ENCODE peak calls at places on chromosomes 16 and 17, in eight cellular contexts. V, X, H, J, S, A, K and E are unnamed samples.

GRCh38 chr17:28335959-28336871 is 654 bp downstream of the TNFAIP1 start:
- DNase-seq in V (peak), X (peak), H (peak), J (peak), S (no peak), A (peak), K (peak), E (peak)

GRCh38 chr17:8862213-8863056 is 5.0 kb downstream of the PIK3R6 start:
- DNase-seq in V (no peak), X (no peak), H (no peak), J (no peak), S (no peak), A (no peak), K (no peak), E (no peak)

GRCh38 chr17:76909971-76910760 is 42.0 kb downstream of the MGAT5B start:
- DNase-seq in V (no peak), X (no peak), H (no peak), J (peak), S (peak), A (no peak), K (peak), E (peak)

GRCh38 chr16:85441189-85441889 is 171.8 kb upstream of the GSE1 start:
- DNase-seq in V (no peak), X (no peak), H (no peak), J (no peak), S (no peak), A (no peak), K (no peak), E (no peak)

GRCh38 chr16:50673496-50674275 is 7.4 kb downstream of the SNX20 start:
- DNase-seq in V (no peak), X (no peak), H (peak), J (no peak), S (no peak), A (no peak), K (no peak), E (no peak)

GRCh38 chr16:8869212-8869987 is 594 bp upstream of the CARHSP1 start:
- DNase-seq in V (no peak), X (no peak), H (peak), J (no peak), S (no peak), A (peak), K (no peak), E (no peak)

GRCh38 chr16:67170948-67171649 is 761 bp downstream of the NOL3 start:
- DNase-seq in V (peak), X (no peak), H (no peak), J (no peak), S (no peak), A (no peak), K (no peak), E (no peak)

GRCh38 chr16:27455700-27456099 is 53.7 kb downstream of the IL21R start:
- DNase-seq in V (no peak), X (no peak), H (no peak), J (peak), S (no peak), A (no peak), K (no peak), E (no peak)

GRCh38 chr17:78375401-78376079 is 2.9 kb upstream of the PGS1 start:
- DNase-seq in V (no peak), X (peak), H (no peak), J (peak), S (no peak), A (no peak), K (peak), E (no peak)

GRCh38 chr17:55577687-55578086 is 66.4 kb upstream of the SMIM36 start:
- DNase-seq in V (no peak), X (no peak), H (peak), J (no peak), S (no peak), A (no peak), K (peak), E (no peak)

GRCh38 chr17:31696184-31696602 is 162.9 kb downstream of the COPRS start:
- DNase-seq in V (peak), X (peak), H (peak), J (peak), S (no peak), A (peak), K (peak), E (peak)

GRCh38 chr17:73071387-73071999 is 21.0 kb downstream of the SLC39A11 start:
- DNase-seq in V (no peak), X (no peak), H (no peak), J (peak), S (no peak), A (no peak), K (no peak), E (no peak)

DNA sequence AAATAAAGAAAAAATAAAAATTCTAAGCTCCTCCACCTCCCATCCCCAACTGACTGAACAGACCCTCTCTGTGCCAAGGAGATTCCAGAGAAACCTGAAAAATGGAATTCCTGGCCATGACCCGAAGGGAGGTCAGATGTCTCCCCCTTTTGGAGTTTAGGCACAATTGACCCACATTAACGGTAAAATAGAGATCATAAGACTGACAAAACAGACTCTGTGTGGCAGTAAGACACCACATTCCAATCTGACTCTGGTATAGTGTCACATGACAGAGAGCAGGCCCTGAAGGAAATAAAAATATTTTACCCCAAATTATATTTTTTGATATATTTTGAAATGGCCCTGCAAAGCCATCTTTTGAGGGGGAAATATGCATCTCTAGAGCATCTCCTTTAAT is 115.1 kb upstream of the ZKSCAN2 start:
- DNase-seq in V (no peak), X (no peak), H (no peak), J (no peak), S (no peak), A (no peak), K (no peak), E (no peak)
- TF ChIP-seq CTCF in V (no peak), X (no peak), H (no peak), J (no peak), S (peak), A (peak), K (no peak), E (peak)

DNA sequence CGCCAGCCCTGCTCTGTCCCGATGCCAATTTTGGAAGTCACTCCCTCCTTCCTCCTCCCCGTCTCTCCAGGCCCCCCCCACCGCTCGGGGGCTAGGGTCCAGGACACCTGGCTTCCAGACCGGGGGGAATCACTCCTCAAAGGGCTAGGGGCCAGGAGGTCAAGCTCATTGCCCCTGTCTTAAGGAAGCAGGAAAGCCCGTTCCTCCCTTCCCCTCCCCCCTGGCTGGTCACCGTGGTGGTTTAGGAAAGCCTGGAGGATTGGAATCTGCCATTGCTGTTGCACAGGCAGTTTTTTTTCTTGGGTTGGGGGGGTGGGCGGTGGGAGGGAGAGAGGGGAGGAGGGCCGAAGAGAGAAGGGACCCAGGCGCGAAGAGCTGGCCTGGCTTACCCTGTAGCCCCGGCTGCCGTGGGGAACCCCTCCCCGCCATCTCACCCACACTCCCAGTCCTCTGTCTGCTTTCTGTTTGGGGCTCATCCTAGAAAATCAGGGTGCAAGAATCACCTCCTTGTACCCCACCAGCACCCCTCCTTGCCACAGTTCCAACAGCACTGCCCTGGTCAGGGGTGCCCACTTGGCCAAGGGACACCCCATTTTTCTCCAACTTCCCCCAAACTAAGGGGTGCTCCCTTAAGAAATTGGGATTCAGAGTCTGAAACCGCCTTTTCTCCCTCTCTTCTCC is 2.9 kb upstream of the BCL6B start:
- DNase-seq in V (no peak), X (peak), H (peak), J (peak), S (no peak), A (peak), K (peak), E (no peak)
- H3K4me3 ChIP-seq in V (peak), X (peak), H (no peak), J (peak), S (peak), A (peak), K (peak), E (peak)

GRCh38 chr17:66040402-66040801 is 151.5 kb downstream of the CEP112 start:
- DNase-seq in V (no peak), X (no peak), H (no peak), J (no peak), S (no peak), A (no peak), K (no peak), E (no peak)
- TF ChIP-seq CTCF in V (no peak), X (no peak), H (no peak), J (peak), S (peak), A (peak), K (peak), E (peak)

GRCh38 chr17:41489531-41489930 is at the start of gene KRT36:
- DNase-seq in V (no peak), X (no peak), H (no peak), J (no peak), S (no peak), A (no peak), K (no peak), E (no peak)
- H3K4me3 ChIP-seq in V (no peak), X (no peak), H (no peak), J (no peak), S (no peak), A (no peak), K (no peak), E (no peak)

GRCh38 chr16:53886482-53887378 is 182.8 kb downstream of the FTO start:
- DNase-seq in V (no peak), X (no peak), H (no peak), J (no peak), S (no peak), A (no peak), K (no peak), E (peak)

GRCh38 chr16:53881371-53881770 is 177.4 kb downstream of the FTO start:
- DNase-seq in V (no peak), X (no peak), H (no peak), J (peak), S (no peak), A (no peak), K (no peak), E (no peak)

GRCh38 chr16:53884748-53885147 is 180.8 kb downstream of the FTO start:
- DNase-seq in V (no peak), X (no peak), H (no peak), J (no peak), S (no peak), A (no peak), K (no peak), E (no peak)

GRCh38 chr16:53878216-53878615 is 174.3 kb downstream of the FTO start:
- DNase-seq in V (no peak), X (no peak), H (no peak), J (no peak), S (no peak), A (no peak), K (no peak), E (no peak)

DNA sequence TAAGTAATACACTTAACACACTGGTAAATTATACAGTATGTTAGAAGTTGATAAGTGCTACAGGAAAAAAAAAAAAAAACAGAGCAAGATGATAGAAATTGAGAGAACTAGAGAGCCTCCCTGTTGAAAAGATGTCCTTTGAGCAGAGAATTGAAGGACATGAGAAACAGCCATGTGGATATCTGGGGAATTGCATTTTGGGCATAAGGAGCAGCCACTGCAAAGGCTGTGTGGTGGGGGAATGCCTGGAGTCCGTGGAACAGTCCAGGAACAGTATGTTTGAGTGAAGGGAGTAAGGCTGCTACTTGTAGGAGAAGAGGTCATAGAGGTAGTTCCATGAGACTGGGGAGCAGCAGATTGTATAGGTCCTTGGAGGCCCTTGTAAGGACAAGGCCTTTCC is 178.4 kb downstream of the FTO start:
- DNase-seq in V (no peak), X (no peak), H (no peak), J (no peak), S (no peak), A (no peak), K (no peak), E (no peak)
- TF ChIP-seq CTCF in V (no peak), X (no peak), H (no peak), J (no peak), S (no peak), A (no peak), K (no peak), E (no peak)

GRCh38 chr17:57260325-57261083 is 4.2 kb downstream of the MSI2 start:
- DNase-seq in V (no peak), X (no peak), H (no peak), J (no peak), S (no peak), A (no peak), K (no peak), E (no peak)

GRCh38 chr17:57261084-57261461 is 4.8 kb downstream of the MSI2 start:
- DNase-seq in V (no peak), X (no peak), H (no peak), J (peak), S (no peak), A (no peak), K (no peak), E (no peak)

GRCh38 chr17:57257213-57257873 is 1.0 kb downstream of the MSI2 start:
- DNase-seq in V (no peak), X (no peak), H (no peak), J (no peak), S (no peak), A (peak), K (no peak), E (no peak)

GRCh38 chr17:57257911-57258885 is 1.9 kb downstream of the MSI2 start:
- DNase-seq in V (no peak), X (no peak), H (no peak), J (peak), S (no peak), A (no peak), K (no peak), E (no peak)

GRCh38 chr17:57259817-57260216 is 3.5 kb downstream of the MSI2 start:
- DNase-seq in V (no peak), X (no peak), H (no peak), J (no peak), S (no peak), A (no peak), K (no peak), E (no peak)
- H3K4me3 ChIP-seq in V (no peak), X (no peak), H (no peak), J (no peak), S (peak), A (no peak), K (no peak), E (no peak)

GRCh38 chr17:17030515-17031211 is 11.6 kb upstream of the MPRIP start:
- DNase-seq in V (no peak), X (no peak), H (peak), J (no peak), S (no peak), A (peak), K (no peak), E (no peak)

GRCh38 chr17:17033466-17033865 is 8.8 kb upstream of the MPRIP start:
- DNase-seq in V (no peak), X (no peak), H (no peak), J (no peak), S (no peak), A (no peak), K (no peak), E (no peak)

GRCh38 chr17:17034028-17034427 is 8.2 kb upstream of the MPRIP start:
- DNase-seq in V (no peak), X (no peak), H (no peak), J (no peak), S (no peak), A (no peak), K (no peak), E (no peak)

GRCh38 chr17:17029938-17030337 is 12.3 kb upstream of the MPRIP start:
- DNase-seq in V (no peak), X (no peak), H (peak), J (no peak), S (no peak), A (peak), K (peak), E (no peak)

DNA sequence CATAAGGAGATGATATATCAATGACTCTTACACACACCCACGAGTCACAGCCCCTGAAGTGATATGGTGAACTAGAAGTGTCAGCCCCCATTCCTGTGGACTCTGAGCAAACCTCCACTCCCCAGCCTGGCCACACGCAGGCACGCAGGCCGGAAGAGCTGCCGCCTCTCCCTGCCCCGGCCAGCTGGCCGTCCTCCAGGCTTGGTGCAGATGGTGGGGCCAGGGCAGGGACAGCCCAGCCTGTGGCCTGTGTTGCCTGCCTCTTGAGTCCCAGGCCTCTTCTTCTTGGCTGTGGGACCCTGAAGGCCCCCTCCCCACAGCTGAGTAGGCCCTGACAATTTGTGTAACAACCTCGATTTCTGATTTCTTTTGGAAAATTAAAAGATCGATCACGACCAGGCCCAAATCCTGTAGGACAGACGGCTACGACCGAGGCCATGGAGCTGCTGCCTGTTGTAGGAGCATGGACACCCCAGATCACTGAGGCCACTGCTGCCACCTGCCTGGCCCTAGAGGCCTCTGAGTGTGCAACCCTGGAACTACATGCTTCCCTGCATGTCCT is 10.0 kb upstream of the MPRIP start:
- DNase-seq in V (no peak), X (peak), H (peak), J (peak), S (no peak), A (peak), K (peak), E (no peak)
- TF ChIP-seq CTCF in V (no peak), X (no peak), H (no peak), J (no peak), S (no peak), A (no peak), K (no peak), E (no peak)